ENCODE peak calls at places on chromosomes 6 and 20, in six cellular contexts. B, X, T, J, E and Z are unnamed samples.

GRCh38 chr6:82257088-82257774 is 9.7 kb upstream of the IBTK start:
- DNase-seq in J (no peak), X (no peak), T (no peak), E (no peak), B (no peak), Z (no peak)

GRCh38 chr20:56774873-56775272 is 145.8 kb downstream of the TFAP2C start:
- DNase-seq in J (no peak), X (no peak), B (no peak), T (no peak), E (no peak), Z (no peak)

GRCh38 chr6:25168637-25169036 is 110.5 kb upstream of the CARMIL1 start:
- DNase-seq in X (no peak), J (no peak), T (no peak), E (no peak), B (no peak), Z (no peak)

GRCh38 chr6:111211411-111212030 is 124.2 kb downstream of the SLC16A10 start:
- DNase-seq in B (no peak), X (no peak), J (no peak), T (no peak), E (no peak), Z (no peak)

GRCh38 chr6:71886184-71887005 is at the start of gene RIMS1:
- DNase-seq in T (peak; percentile 14), J (no peak), B (no peak), X (no peak), E (no peak), Z (peak; percentile 64)

GRCh38 chr6:11609324-11610071 is 71.9 kb downstream of the TMEM170B start:
- DNase-seq in X (no peak), T (no peak), J (peak; percentile 25), B (no peak), E (no peak), Z (peak; percentile 45)

GRCh38 chr6:36029464-36029863 is 1.9 kb downstream of the MAPK14 start:
- DNase-seq in B (no peak), X (no peak), T (no peak), J (no peak), E (no peak), Z (no peak)

GRCh38 chr20:32893878-32894483 is 35.3 kb downstream of the EFCAB8 start:
- DNase-seq in X (no peak), E (peak; percentile 12), J (no peak), B (no peak), T (no peak), Z (no peak)

GRCh38 chr20:5056801-5057599 is 55.7 kb upstream of the SLC23A2 start:
- DNase-seq in E (peak; percentile 64), X (peak; percentile 35), T (no peak), J (peak; percentile 39), B (peak; percentile 45), Z (peak; percentile 77)

GRCh38 chr6:109242923-109243322 is 139.3 kb downstream of the CD164 start:
- DNase-seq in B (no peak), E (no peak), T (no peak), J (no peak), X (no peak), Z (no peak)

GRCh38 chr20:1368448-1369199 is 24.2 kb downstream of the FKBP1A start:
- DNase-seq in B (no peak), J (no peak), X (no peak), T (no peak), E (peak; percentile 28), Z (no peak)

GRCh38 chr6:74690365-74690764 is 515.5 kb downstream of the COL12A1 start:
- DNase-seq in X (no peak), T (no peak), E (no peak), J (no peak), B (no peak), Z (no peak)

GRCh38 chr6:21348462-21349195 is 244.9 kb upstream of the SOX4 start:
- DNase-seq in E (no peak), X (no peak), J (peak; percentile 21), T (no peak), B (no peak), Z (no peak)

GRCh38 chr6:215335-216034 is 76.8 kb upstream of the DUSP22 start:
- DNase-seq in J (no peak), E (no peak), X (no peak), B (peak; percentile 46), T (no peak), Z (no peak)

GRCh38 chr6:12010635-12011275 is 1.4 kb upstream of the HIVEP1 start:
- DNase-seq in E (peak; percentile 75), J (peak; percentile 77), T (no peak), B (no peak), X (peak; percentile 63), Z (peak; percentile 85)